ENCODE peak calls at places on chromosomes 16 and 17, in five cellular contexts. P is hepatocyte, O is cardiac fibroblast, I is heart left ventricle, T is HFF-Myc. Q is an unnamed sample.

GRCh38 chr17:31724026-31724425 is 135.0 kb downstream of the COPRS start:
- DNase-seq in O (peak; percentile 74), I (no peak), T (peak; percentile 52), P (no peak), Q (no peak)

GRCh38 chr16:67521095-67521804 is 7.4 kb upstream of the RIPOR1 start:
- DNase-seq in T (peak; percentile 87), O (peak; percentile 96), I (peak; percentile 95), P (peak; percentile 97), Q (peak; percentile 94)

GRCh38 chr17:5558815-5559785 is 25.2 kb downstream of the NLRP1 start:
- DNase-seq in P (no peak), T (no peak), I (no peak), O (no peak), Q (no peak)

GRCh38 chr17:5975651-5976050 is 94.5 kb upstream of the WSCD1 start:
- DNase-seq in T (no peak), O (no peak), P (no peak), I (no peak), Q (no peak)

GRCh38 chr16:50182441-50182840 is 29.3 kb downstream of the TENT4B start:
- DNase-seq in O (no peak), P (no peak), T (no peak), I (no peak), Q (no peak)

GRCh38 chr17:6761817-6762216 is 6.0 kb downstream of the XAF1 start:
- DNase-seq in I (no peak), T (no peak), P (no peak), O (no peak), Q (no peak)

GRCh38 chr17:77509089-77509488 is 368.3 kb downstream of the SEC14L1 start:
- DNase-seq in I (no peak), O (no peak), T (no peak), P (no peak), Q (no peak)

GRCh38 chr17:37068266-37068665 is 119.5 kb downstream of the AATF start:
- DNase-seq in O (no peak), I (no peak), T (no peak), P (no peak), Q (no peak)

GRCh38 chr17:76683011-76683755 is 27.6 kb downstream of the MXRA7 start:
- DNase-seq in O (no peak), T (no peak), P (no peak), I (no peak), Q (peak; percentile 91)

GRCh38 chr17:62987136-62987535 is 21.1 kb downstream of the TANC2 start:
- DNase-seq in P (no peak), T (no peak), I (no peak), O (no peak), Q (peak; percentile 28)

GRCh38 chr16:7964717-7965116 is 625.6 kb downstream of the TMEM114 start:
- DNase-seq in T (no peak), P (no peak), I (no peak), O (no peak), Q (no peak)

GRCh38 chr16:53207810-53208752 is 153.3 kb downstream of the CHD9 start:
- DNase-seq in P (peak; percentile 76), T (peak; percentile 75), I (peak; percentile 43), O (peak; percentile 90), Q (peak; percentile 76)

GRCh38 chr17:32912218-32912897 is 15.6 kb upstream of the TMEM98 start:
- DNase-seq in T (peak; percentile 59), I (peak; percentile 39), P (peak; percentile 91), O (peak; percentile 78), Q (no peak)

GRCh38 chr17:75539969-75540729 is 14.7 kb downstream of the LLGL2 start:
- DNase-seq in P (no peak), O (peak; percentile 19), T (no peak), I (no peak), Q (no peak)

GRCh38 chr17:37711113-37711512 is 33.7 kb downstream of the HNF1B start:
- DNase-seq in I (no peak), O (no peak), P (no peak), T (no peak), Q (no peak)

GRCh38 chr17:17425005-17425404 is 51.8 kb upstream of the MED9 start:
- DNase-seq in P (no peak), T (no peak), O (no peak), I (no peak), Q (no peak)

GRCh38 chr17:45230787-45231480 is 9.2 kb downstream of the FMNL1 start:
- DNase-seq in O (peak; percentile 73), I (peak; percentile 60), P (no peak), T (no peak), Q (peak; percentile 69)

GRCh38 chr16:67482260-67482924 is 955 bp downstream of the AGRP start:
- DNase-seq in T (no peak), P (no peak), O (no peak), I (no peak), Q (no peak)

GRCh38 chr17:57735707-57736106 is 9.4 kb downstream of the CCDC182 start:
- DNase-seq in T (no peak), O (no peak), I (no peak), P (no peak), Q (peak; percentile 77)

GRCh38 chr16:51939371-51940005 is 607.5 kb downstream of the TOX3 start:
- DNase-seq in I (no peak), P (no peak), T (no peak), O (no peak), Q (peak; percentile 9)
- H3K4me3 ChIP-seq in I (no peak overlapping the region), P (no peak overlapping the region), T (no peak overlapping the region), O (no peak overlapping the region), Q (no peak overlapping the region)

GRCh38 chr17:15917021-15917438 is 27.9 kb upstream of the ADORA2B start:
- DNase-seq in I (no peak), O (no peak), T (no peak), P (no peak), Q (no peak)

GRCh38 chr17:15915996-15916395 is 28.9 kb upstream of the ADORA2B start:
- DNase-seq in T (no peak), P (no peak), I (no peak), O (no peak), Q (no peak)

GRCh38 chr17:15918661-15919259 is 26.2 kb upstream of the ADORA2B start:
- DNase-seq in P (no peak), I (peak; percentile 26), O (peak; percentile 46), T (no peak), Q (no peak)

GRCh38 chr17:15918261-15918660 is 26.7 kb upstream of the ADORA2B start:
- DNase-seq in T (no peak), P (no peak), I (no peak), O (no peak), Q (no peak)

GRCh38 chr17:15917439-15918027 is 27.4 kb upstream of the ADORA2B start:
- DNase-seq in T (no peak), I (no peak), P (no peak), O (no peak), Q (peak; percentile 55)
- H3K4me3 ChIP-seq in T (no peak overlapping the region), I (peak overlapping the region; percentile 36), P (no peak overlapping the region), O (no peak overlapping the region), Q (peak overlapping the region; percentile 16)

GRCh38 chr16:81476732-81477131 is 32.1 kb downstream of the CMIP start:
- DNase-seq in O (no peak), T (no peak), I (no peak), P (no peak), Q (no peak)

GRCh38 chr16:81478294-81478693 is 33.7 kb downstream of the CMIP start:
- DNase-seq in O (no peak), I (no peak), P (no peak), T (no peak), Q (no peak)

GRCh38 chr16:81482329-81483063 is 37.9 kb downstream of the CMIP start:
- DNase-seq in T (no peak), I (no peak), O (no peak), P (no peak), Q (no peak)

GRCh38 chr16:81480856-81481821 is 36.5 kb downstream of the CMIP start:
- DNase-seq in I (peak; percentile 68), P (peak; percentile 61), T (no peak), O (peak; percentile 48), Q (no peak)

GRCh38 chr16:81478876-81479496 is 34.4 kb downstream of the CMIP start:
- DNase-seq in T (no peak), P (no peak), I (peak; percentile 71), O (no peak), Q (no peak)
- H3K4me3 ChIP-seq in T (no peak overlapping the region), P (no peak overlapping the region), I (no peak overlapping the region), O (no peak overlapping the region), Q (no peak overlapping the region)

DNA sequence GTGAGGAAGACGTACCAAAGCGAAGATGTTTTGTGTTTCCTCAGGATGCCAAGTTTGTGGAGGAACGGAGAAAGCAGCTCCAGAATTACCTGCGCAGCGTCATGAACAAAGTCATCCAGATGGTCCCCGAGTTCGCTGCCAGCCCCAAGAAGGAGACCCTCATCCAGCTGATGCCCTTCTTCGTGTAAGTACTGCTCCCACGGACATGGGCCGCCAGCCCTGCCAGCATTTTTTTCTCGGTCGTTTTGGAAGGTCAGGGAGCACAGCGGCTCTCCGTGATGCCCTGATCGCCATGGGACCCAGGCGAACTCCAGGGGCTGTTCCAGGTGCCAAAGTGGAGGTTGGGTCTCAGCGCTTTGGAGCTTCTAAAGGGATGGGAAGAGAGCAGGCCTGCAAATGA is 279.0 kb downstream of the CPPED1 start:
- DNase-seq in P (no peak), O (no peak), I (no peak), T (no peak), Q (no peak)
- H3K4me3 ChIP-seq in P (no peak overlapping the region), O (no peak overlapping the region), I (no peak overlapping the region), T (no peak overlapping the region), Q (no peak overlapping the region)

DNA sequence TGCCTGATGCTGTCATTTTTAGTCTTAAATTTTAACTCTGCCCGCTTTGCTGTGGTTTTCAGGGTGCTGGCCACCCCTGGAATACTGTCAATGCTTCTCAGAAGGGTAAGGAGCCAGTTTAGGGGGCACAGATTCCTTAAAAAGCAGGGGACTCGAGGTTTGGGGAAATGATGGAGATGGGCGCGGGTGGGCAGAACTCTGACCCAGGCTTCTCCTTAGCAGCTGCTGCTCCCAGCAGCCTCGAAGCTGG is 23.7 kb downstream of the STAT5A start:
- DNase-seq in O (no peak), I (no peak), P (no peak), T (no peak), Q (no peak)
- H3K4me3 ChIP-seq in O (no peak overlapping the region), I (no peak overlapping the region), P (no peak overlapping the region), T (peak overlapping the region; percentile 21), Q (no peak overlapping the region)

DNA sequence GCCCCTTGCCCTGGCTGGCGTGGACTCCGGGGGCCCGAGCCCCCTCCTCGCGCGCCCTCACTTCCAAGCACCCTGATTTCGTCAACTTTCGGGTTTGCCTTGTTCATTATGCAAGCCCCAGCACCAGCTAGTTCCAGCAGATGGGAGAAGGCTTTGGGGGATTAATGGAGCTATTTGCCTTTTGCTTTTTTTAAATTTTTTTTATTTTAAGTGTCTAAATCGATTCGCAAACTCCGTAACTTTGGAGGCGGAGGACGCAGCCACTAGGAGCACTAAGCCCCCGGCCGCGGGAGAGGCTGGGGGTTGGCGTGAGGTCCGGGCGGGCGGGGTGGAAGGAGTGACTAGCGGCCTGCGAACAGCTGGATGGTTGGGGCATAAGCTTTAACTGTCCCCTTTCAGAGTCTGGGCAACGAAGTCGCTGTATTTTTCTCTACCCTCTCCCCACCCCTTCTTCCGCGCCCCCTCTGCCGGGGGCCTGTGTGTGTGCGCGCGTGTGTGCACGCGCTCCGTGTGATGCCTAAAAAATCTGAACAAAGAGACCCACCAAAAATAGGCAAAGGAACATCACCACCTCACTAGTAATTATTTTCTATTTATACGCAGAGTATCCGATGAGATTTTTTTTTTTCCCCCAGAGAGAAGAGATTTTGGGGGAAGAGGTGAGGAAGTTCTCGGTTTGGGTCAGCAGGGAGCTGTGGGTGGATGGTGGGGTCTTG is 2.1 kb downstream of the SHISA9 start:
- DNase-seq in O (no peak), I (no peak), P (no peak), T (no peak), Q (peak; percentile 79)
- H3K4me3 ChIP-seq in O (no peak overlapping the region), I (peak overlapping the region; percentile 50), P (peak overlapping the region; percentile 20), T (no peak overlapping the region), Q (peak overlapping the region; percentile 78)

Q was measured in H7.